ENCODE peak calls at places on chromosomes 1 and 21, in four cellular contexts. One of them, this sample, is unnamed.

GRCh38 chr21:45525153-45525909 is 16.9 kb downstream of the SLC19A1 start:
- DNase-seq in adrenal gland: peak
- DNase-seq in body of pancreas: peak
- DNase-seq in lung: no peak
- DNase-seq in this sample: no peak

GRCh38 chr1:91744973-91745648 is 140.8 kb downstream of the TGFBR3 start:
- DNase-seq in adrenal gland: peak
- DNase-seq in body of pancreas: peak
- DNase-seq in lung: no peak
- DNase-seq in this sample: peak

GRCh38 chr1:16605532-16605931 is 7.8 kb downstream of the NBPF1 start:
- DNase-seq in adrenal gland: no peak
- DNase-seq in body of pancreas: no peak
- DNase-seq in lung: peak
- DNase-seq in this sample: no peak

GRCh38 chr1:216919033-216919970 is 196.1 kb upstream of the ESRRG start:
- DNase-seq in adrenal gland: no peak
- DNase-seq in body of pancreas: no peak
- DNase-seq in lung: no peak
- DNase-seq in this sample: no peak

GRCh38 chr1:15038232-15039016 is 115.1 kb upstream of the TMEM51 start:
- DNase-seq in adrenal gland: peak
- DNase-seq in body of pancreas: no peak
- DNase-seq in lung: no peak
- DNase-seq in this sample: peak

GRCh38 chr1:53502641-53503432 is 43.6 kb downstream of the DMRTB1 start:
- DNase-seq in adrenal gland: no peak
- DNase-seq in body of pancreas: no peak
- DNase-seq in lung: no peak
- DNase-seq in this sample: peak

GRCh38 chr1:158989424-158989823 is 20.3 kb upstream of the IFI16 start:
- DNase-seq in adrenal gland: no peak
- DNase-seq in body of pancreas: no peak
- DNase-seq in lung: no peak
- DNase-seq in this sample: no peak

GRCh38 chr1:96080925-96081324 is 640.7 kb upstream of the PTBP2 start:
- DNase-seq in adrenal gland: no peak
- DNase-seq in body of pancreas: no peak
- DNase-seq in lung: no peak
- DNase-seq in this sample: peak

GRCh38 chr1:202029171-202029665 is 18.8 kb downstream of the ELF3 start:
- DNase-seq in adrenal gland: no peak
- DNase-seq in body of pancreas: no peak
- DNase-seq in lung: no peak
- DNase-seq in this sample: peak

GRCh38 chr1:46131727-46132528 is 501 bp downstream of the PIK3R3 start:
- DNase-seq in adrenal gland: peak
- DNase-seq in body of pancreas: peak
- DNase-seq in lung: peak
- DNase-seq in this sample: peak

GRCh38 chr1:67575861-67576260 is 109.1 kb upstream of the GADD45A start:
- DNase-seq in adrenal gland: no peak
- DNase-seq in body of pancreas: no peak
- DNase-seq in lung: no peak
- DNase-seq in this sample: peak

GRCh38 chr1:75023005-75023404 is 111.2 kb upstream of the LHX8 start:
- DNase-seq in adrenal gland: no peak
- DNase-seq in body of pancreas: no peak
- DNase-seq in lung: no peak
- DNase-seq in this sample: no peak

GRCh38 chr1:54499097-54500029 is 48.7 kb upstream of the ACOT11 start:
- DNase-seq in adrenal gland: peak
- DNase-seq in body of pancreas: peak
- DNase-seq in lung: no peak
- DNase-seq in this sample: peak

GRCh38 chr1:156143765-156144489 is 9.5 kb upstream of the SEMA4A start:
- DNase-seq in adrenal gland: no peak
- DNase-seq in body of pancreas: no peak
- DNase-seq in lung: no peak
- DNase-seq in this sample: no peak

GRCh38 chr1:9418851-9419250 is 120.4 kb upstream of the SLC25A33 start:
- DNase-seq in adrenal gland: no peak
- DNase-seq in body of pancreas: no peak
- DNase-seq in lung: no peak
- DNase-seq in this sample: no peak

GRCh38 chr1:31434101-31434871 is 21.3 kb downstream of the SERINC2 start:
- DNase-seq in adrenal gland: no peak
- DNase-seq in body of pancreas: no peak
- DNase-seq in lung: no peak
- DNase-seq in this sample: no peak

GRCh38 chr1:37133276-37134145 is 99.2 kb upstream of the GRIK3 start:
- DNase-seq in adrenal gland: no peak
- DNase-seq in body of pancreas: no peak
- DNase-seq in lung: no peak
- DNase-seq in this sample: no peak

GRCh38 chr1:226948996-226949395 is 8.9 kb downstream of the COQ8A start:
- DNase-seq in adrenal gland: no peak
- DNase-seq in body of pancreas: no peak
- DNase-seq in lung: no peak
- DNase-seq in this sample: no peak

GRCh38 chr21:45178971-45179370 is 104.6 kb downstream of the ADARB1 start:
- DNase-seq in adrenal gland: no peak
- DNase-seq in body of pancreas: no peak
- DNase-seq in lung: no peak
- DNase-seq in this sample: no peak

GRCh38 chr1:46133181-46133658 is 791 bp upstream of the PIK3R3 start:
- DNase-seq in adrenal gland: no peak
- DNase-seq in body of pancreas: no peak
- DNase-seq in lung: no peak
- DNase-seq in this sample: no peak

GRCh38 chr1:45863117-45863670 is 59.8 kb downstream of the MAST2 start:
- DNase-seq in adrenal gland: no peak
- DNase-seq in body of pancreas: no peak
- DNase-seq in lung: no peak
- DNase-seq in this sample: no peak

GRCh38 chr1:225480825-225481434 is 53.1 kb upstream of the LBR start:
- DNase-seq in adrenal gland: peak
- DNase-seq in body of pancreas: peak
- DNase-seq in lung: no peak
- DNase-seq in this sample: peak

GRCh38 chr1:77888071-77888428 is 374 bp upstream of the NEXN start:
- DNase-seq in adrenal gland: no peak
- DNase-seq in body of pancreas: no peak
- DNase-seq in lung: peak
- DNase-seq in this sample: peak

GRCh38 chr21:41377715-41378114 is 15.9 kb downstream of the MX2 start:
- DNase-seq in adrenal gland: no peak
- DNase-seq in body of pancreas: no peak
- DNase-seq in lung: no peak
- DNase-seq in this sample: no peak

GRCh38 chr1:147760481-147761260 is at the start of gene GJA5:
- DNase-seq in adrenal gland: no peak
- DNase-seq in body of pancreas: no peak
- DNase-seq in lung: no peak
- DNase-seq in this sample: no peak

GRCh38 chr1:163163861-163164582 is 38.7 kb downstream of the RGS5 start:
- DNase-seq in adrenal gland: no peak
- DNase-seq in body of pancreas: no peak
- DNase-seq in lung: no peak
- DNase-seq in this sample: no peak

GRCh38 chr1:44676484-44677200 is 2.1 kb downstream of the ARMH1 start:
- DNase-seq in adrenal gland: no peak
- DNase-seq in body of pancreas: no peak
- DNase-seq in lung: no peak
- DNase-seq in this sample: no peak

GRCh38 chr1:109895720-109896504 is 14.7 kb upstream of the CSF1 start:
- DNase-seq in adrenal gland: peak
- DNase-seq in body of pancreas: no peak
- DNase-seq in lung: peak
- DNase-seq in this sample: peak

GRCh38 chr1:194047921-194048320 is 861.5 kb upstream of the B3GALT2 start:
- DNase-seq in adrenal gland: no peak
- DNase-seq in body of pancreas: no peak
- DNase-seq in lung: no peak
- DNase-seq in this sample: no peak

GRCh38 chr1:206004821-206005220 is 1.6 kb upstream of the RAB7B start:
- DNase-seq in adrenal gland: no peak
- DNase-seq in body of pancreas: no peak
- DNase-seq in lung: no peak
- DNase-seq in this sample: no peak
- H3K27ac ChIP-seq in adrenal gland: no peak
- H3K27ac ChIP-seq in body of pancreas: no peak
- H3K27ac ChIP-seq in lung: no peak
- H3K27ac ChIP-seq in this sample: peak

GRCh38 chr1:1832151-1832550 is 53.9 kb upstream of the NADK start:
- DNase-seq in adrenal gland: no peak
- DNase-seq in body of pancreas: no peak
- DNase-seq in lung: no peak
- DNase-seq in this sample: no peak

GRCh38 chr1:1825217-1825616 is 46.9 kb upstream of the NADK start:
- DNase-seq in adrenal gland: no peak
- DNase-seq in body of pancreas: no peak
- DNase-seq in lung: no peak
- DNase-seq in this sample: no peak

GRCh38 chr1:1826356-1827088 is 48.3 kb upstream of the NADK start:
- DNase-seq in adrenal gland: no peak
- DNase-seq in body of pancreas: no peak
- DNase-seq in lung: no peak
- DNase-seq in this sample: no peak

GRCh38 chr1:1827456-1827855 is 49.2 kb upstream of the NADK start:
- DNase-seq in adrenal gland: no peak
- DNase-seq in body of pancreas: no peak
- DNase-seq in lung: no peak
- DNase-seq in this sample: no peak

GRCh38 chr1:1827089-1827433 is 48.8 kb upstream of the NADK start:
- DNase-seq in adrenal gland: no peak
- DNase-seq in body of pancreas: no peak
- DNase-seq in lung: no peak
- DNase-seq in this sample: no peak
- H3K27ac ChIP-seq in adrenal gland: no peak
- H3K27ac ChIP-seq in body of pancreas: no peak
- H3K27ac ChIP-seq in lung: no peak
- H3K27ac ChIP-seq in this sample: peak

DNA sequence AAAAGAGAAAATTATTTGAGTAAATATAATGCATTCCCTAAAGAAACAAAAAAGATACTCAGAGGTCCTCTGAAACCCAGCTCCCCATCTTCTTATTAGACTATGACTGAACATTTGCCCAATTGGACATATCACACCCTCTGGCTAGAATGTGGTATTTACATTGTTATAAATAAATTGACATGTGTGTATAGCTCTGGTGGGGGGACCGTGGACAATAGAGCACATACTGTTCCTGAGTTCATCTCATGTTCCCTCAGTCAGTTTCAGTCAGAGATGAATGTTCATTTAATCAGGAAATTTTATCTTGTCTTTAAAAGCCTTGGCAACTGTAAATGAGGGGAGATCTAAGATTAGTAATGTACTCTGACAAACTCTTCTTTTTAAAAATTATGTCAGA is 459.3 kb upstream of the ADAMTS5 start:
- DNase-seq in adrenal gland: no peak
- DNase-seq in body of pancreas: no peak
- DNase-seq in lung: no peak
- DNase-seq in this sample: no peak
- H3K27ac ChIP-seq in adrenal gland: no peak
- H3K27ac ChIP-seq in body of pancreas: no peak
- H3K27ac ChIP-seq in lung: no peak
- H3K27ac ChIP-seq in this sample: no peak

DNA sequence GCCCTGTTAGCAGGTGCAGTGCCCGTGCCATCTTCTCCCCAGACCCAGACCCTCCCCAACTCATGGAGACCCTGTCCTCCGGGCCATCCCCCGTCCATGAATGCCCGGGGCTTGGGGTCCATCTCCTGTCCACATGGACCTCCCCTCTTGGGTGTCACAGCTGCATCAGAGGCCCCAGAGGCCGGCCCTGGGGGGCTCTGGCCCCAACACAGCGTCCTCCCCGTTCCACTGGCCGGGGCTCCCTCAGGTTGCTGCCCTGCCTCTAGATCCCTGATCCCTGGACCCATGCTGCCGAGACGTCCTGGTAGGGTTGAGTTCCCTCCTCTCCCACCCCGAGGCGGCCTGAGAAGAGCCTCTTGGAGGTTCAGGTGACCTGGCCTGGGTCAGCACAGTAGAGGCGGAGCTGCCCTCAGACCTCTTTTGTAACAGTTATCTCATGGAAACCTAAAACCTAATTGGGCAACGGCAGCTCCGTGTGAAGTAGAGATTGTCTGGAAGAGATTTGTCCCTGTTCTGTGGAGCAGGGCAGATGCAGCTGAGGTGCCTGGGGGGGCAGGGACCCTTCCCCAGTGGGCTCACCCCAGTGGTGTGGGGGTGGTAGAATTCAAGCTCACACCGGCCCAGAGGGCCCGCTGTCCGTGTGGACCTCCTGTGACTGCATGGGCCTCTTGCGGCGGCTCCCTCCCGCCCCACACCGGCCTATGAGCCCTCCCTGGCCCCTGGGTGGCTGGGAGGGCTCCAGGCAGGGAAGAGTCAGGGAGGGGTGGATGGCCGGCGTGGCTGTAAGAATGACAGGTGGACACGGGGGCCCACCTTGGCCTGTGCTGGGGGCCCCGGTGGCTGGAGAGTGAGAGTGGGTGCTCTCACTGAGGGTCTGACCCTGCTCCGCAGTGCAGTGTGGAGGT is 56.1 kb downstream of the SKI start:
- DNase-seq in adrenal gland: no peak
- DNase-seq in body of pancreas: no peak
- DNase-seq in lung: no peak
- DNase-seq in this sample: no peak
- H3K27ac ChIP-seq in adrenal gland: no peak
- H3K27ac ChIP-seq in body of pancreas: no peak
- H3K27ac ChIP-seq in lung: no peak
- H3K27ac ChIP-seq in this sample: peak

GRCh38 chr1:189567890-189568289 is 909.8 kb downstream of the BRINP3 start:
- DNase-seq in adrenal gland: no peak
- DNase-seq in body of pancreas: no peak
- DNase-seq in lung: no peak
- DNase-seq in this sample: no peak

DNA sequence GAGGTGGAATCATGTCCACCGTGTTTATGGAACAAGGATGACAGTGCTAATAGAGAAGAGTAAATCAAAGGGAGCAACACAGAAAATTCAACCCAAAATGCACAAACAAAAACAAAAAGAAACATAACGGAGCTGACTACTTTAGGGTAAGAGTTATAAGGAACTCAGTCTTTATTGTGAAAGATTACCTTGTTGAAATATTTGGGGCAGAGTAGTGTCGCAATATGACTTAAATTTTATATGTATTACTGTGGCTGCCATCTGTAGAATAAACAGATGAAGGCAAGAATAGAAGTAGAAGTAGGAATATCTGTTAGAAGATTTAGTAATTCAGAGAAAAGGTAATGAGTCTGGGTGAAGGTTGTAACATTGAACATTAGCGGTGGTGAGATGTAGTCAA is 913.9 kb downstream of the BRINP3 start:
- DNase-seq in adrenal gland: no peak
- DNase-seq in body of pancreas: no peak
- DNase-seq in lung: no peak
- DNase-seq in this sample: no peak
- H3K27ac ChIP-seq in adrenal gland: no peak
- H3K27ac ChIP-seq in body of pancreas: no peak
- H3K27ac ChIP-seq in lung: no peak
- H3K27ac ChIP-seq in this sample: no peak